ENCODE peak calls at places on chromosomes 3 and 15, in six cellular contexts. T, P, I, L, H and D are unnamed samples.

GRCh38 chr3:157131861-157132260 is 28.1 kb downstream of the CCNL1 start:
- DNase-seq in P (no peak), T (no peak), H (no peak), L (no peak), I (no peak), D (no peak)

GRCh38 chr3:107198522-107199271 is 178.5 kb upstream of the CCDC54 start:
- DNase-seq in I (no peak), H (no peak), L (no peak), T (no peak), P (no peak), D (peak; percentile 92)

GRCh38 chr15:85689729-85690128 is 105.0 kb downstream of the KLHL25 start:
- DNase-seq in P (peak; percentile 80), H (no peak), T (peak; percentile 85), L (peak; percentile 66), I (peak; percentile 41), D (no peak)

GRCh38 chr3:195869413-195870001 is 38.8 kb downstream of the TNK2 start:
- DNase-seq in H (no peak), L (no peak), P (no peak), T (peak; percentile 31), I (no peak), D (no peak)

GRCh38 chr15:81323559-81323943 is 390 bp downstream of the STARD5 start:
- DNase-seq in I (no peak), H (no peak), P (no peak), T (no peak), L (no peak), D (no peak)

GRCh38 chr3:183285828-183286457 is 32.9 kb downstream of the B3GNT5 start:
- DNase-seq in T (peak; percentile 96), P (no peak), H (peak; percentile 69), L (no peak), I (peak; percentile 90), D (peak; percentile 93)

GRCh38 chr3:42491876-42492507 is 10.5 kb upstream of the VIPR1 start:
- DNase-seq in T (no peak), H (no peak), P (no peak), L (no peak), I (peak; percentile 6), D (no peak)

GRCh38 chr3:53036063-53036619 is 9.7 kb downstream of the SFMBT1 start:
- DNase-seq in P (no peak), H (no peak), L (no peak), I (no peak), T (no peak), D (no peak)

GRCh38 chr3:39148116-39149058 is 5.0 kb downstream of the CSRNP1 start:
- DNase-seq in P (no peak), L (no peak), T (peak; percentile 67), H (no peak), I (no peak), D (peak; percentile 20)

GRCh38 chr3:106533097-106533496 is 664.3 kb upstream of the CBLB start:
- DNase-seq in T (no peak), H (no peak), I (no peak), L (no peak), P (no peak), D (no peak)

GRCh38 chr15:87269566-87269965 is 987.0 kb downstream of the NTRK3 start:
- DNase-seq in I (no peak), T (no peak), H (peak; percentile 21), L (no peak), P (no peak), D (no peak)

GRCh38 chr3:37453393-37454391 is 279.3 kb upstream of the LRRFIP2 start:
- DNase-seq in H (no peak), L (no peak), T (no peak), I (peak; percentile 42), P (peak; percentile 76), D (no peak)

GRCh38 chr3:126129408-126129891 is 45.5 kb upstream of the SLC41A3 start:
- DNase-seq in I (peak; percentile 62), L (no peak), T (peak; percentile 23), P (no peak), H (no peak), D (no peak)

GRCh38 chr3:112761062-112761638 is 85.5 kb downstream of the CD200R1L start:
- DNase-seq in I (no peak), L (no peak), H (no peak), T (no peak), P (no peak), D (no peak)

GRCh38 chr3:42497009-42497731 is 5.3 kb upstream of the VIPR1 start:
- DNase-seq in L (peak; percentile 94), I (peak; percentile 1), T (no peak), H (peak; percentile 49), P (peak; percentile 79), D (no peak)

GRCh38 chr15:73374599-73374998 is 5.8 kb upstream of the HCN4 start:
- DNase-seq in L (no peak), I (no peak), T (no peak), H (no peak), P (no peak), D (no peak)
- H3K27me3 ChIP-seq in L (peaks cover 22% of the 10 kb centered on the region), I (no peaks in the 10 kb centered on the region), T (no peaks in the 10 kb centered on the region), H (peaks cover 35% of the 10 kb centered on the region), P (peaks cover 25% of the 10 kb centered on the region), D (no peaks in the 10 kb centered on the region)

DNA sequence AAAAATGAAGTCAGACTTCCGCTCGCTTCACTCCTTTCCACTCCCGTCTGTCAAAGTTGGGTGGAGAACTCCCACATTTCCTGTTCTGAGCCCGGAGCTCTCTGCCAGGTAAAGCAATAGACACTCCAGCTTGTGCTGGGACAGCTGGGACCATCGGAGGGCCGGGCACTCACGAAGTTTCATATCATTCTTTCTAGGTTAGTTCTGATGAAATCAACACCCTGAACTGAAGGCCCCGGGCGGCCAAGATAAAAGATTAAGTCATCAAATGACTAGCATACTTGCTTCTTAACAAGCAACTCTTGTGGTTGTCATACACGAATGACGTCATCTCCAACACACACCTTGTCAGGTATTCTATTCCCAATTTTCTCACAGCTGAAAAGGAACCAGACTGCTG is 42.1 kb downstream of the MAGI1 start:
- DNase-seq in P (no peak), H (no peak), I (no peak), L (no peak), T (no peak), D (no peak)
- H3K4me3 ChIP-seq in P (no peak overlapping the region), H (no peak overlapping the region), I (no peak overlapping the region), L (no peak overlapping the region), T (no peak overlapping the region), D (no peak overlapping the region)

GRCh38 chr3:27878012-27878383 is 155.9 kb upstream of the EOMES start:
- DNase-seq in H (no peak), I (no peak), P (no peak), T (no peak), L (no peak), D (no peak)
- H3K4me1 ChIP-seq in H (no peaks in the 10 kb centered on the region), I (no peaks in the 10 kb centered on the region), P (peaks cover under 1% of the 10 kb centered on the region), T (peaks cover 56% of the 10 kb centered on the region), L (no peaks in the 10 kb centered on the region), D (no peaks in the 10 kb centered on the region)

DNA sequence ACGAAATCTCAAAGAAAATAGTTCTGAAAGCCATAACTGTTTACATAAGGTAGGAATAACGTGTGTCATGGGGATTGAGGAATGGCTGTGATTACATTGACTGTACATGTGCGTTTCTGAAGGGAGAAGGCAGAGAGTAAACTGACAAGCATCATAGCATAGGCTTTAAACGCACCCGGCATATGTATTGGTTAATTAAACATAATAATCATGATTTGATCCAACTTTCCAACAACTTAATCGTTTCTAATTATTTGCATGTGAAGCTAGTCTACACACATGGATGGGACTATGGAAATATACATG is 3.3 kb downstream of the TMEM108 start:
- DNase-seq in H (no peak), P (no peak), L (no peak), I (no peak), T (no peak), D (no peak)
- H3K27me3 ChIP-seq in H (peaks cover 45% of the 10 kb centered on the region), P (peaks cover 31% of the 10 kb centered on the region), L (peaks cover 28% of the 10 kb centered on the region), I (no peaks in the 10 kb centered on the region), T (no peaks in the 10 kb centered on the region), D (no peaks in the 10 kb centered on the region)